ENCODE peak calls at places on chromosomes 13 and 19, in seven cellular contexts. E is kidney; Z is NCI-H2081 treated with DMSO at 0.1 percent for 48 hours; U is NCI-H1092 treated with DMSO at 0.1 percent for 48 hours; I is AG10803; V is CD4-positive, alpha-beta memory T cell; G is lung microvascular endothelial cell. Q is an unnamed sample.

GRCh38 chr13:74074723-74075122 is 59.5 kb downstream of the KLF12 start:
- DNase-seq in I (peak), Z (no peak), G (no peak), U (no peak), E (no peak), V (no peak), Q (no peak)

GRCh38 chr19:3276341-3276799 is 51.9 kb downstream of the CELF5 start:
- DNase-seq in Z (no peak), U (no peak), G (peak), E (peak), V (no peak), I (no peak), Q (no peak)

GRCh38 chr19:47523473-47523872 is 8.6 kb upstream of the NAPA start:
- DNase-seq in V (no peak), G (peak), U (peak), Z (no peak), E (no peak), I (no peak), Q (peak)

GRCh38 chr13:103303078-103303651 is 236.9 kb upstream of the SLC10A2 start:
- DNase-seq in Z (no peak), V (no peak), I (no peak), E (no peak), U (no peak), G (no peak), Q (no peak)

GRCh38 chr19:1825909-1826556 is 14.0 kb upstream of the ATP8B3 start:
- DNase-seq in G (peak), E (no peak), U (peak), V (peak), Z (no peak), I (peak), Q (peak)

GRCh38 chr13:42345367-42345766 is 73.4 kb downstream of the AKAP11 start:
- DNase-seq in I (no peak), G (no peak), U (no peak), Z (no peak), V (no peak), E (no peak), Q (no peak)

GRCh38 chr13:27211771-27212364 is 39.5 kb upstream of the RPL21 start:
- DNase-seq in I (peak), V (no peak), E (peak), U (no peak), G (no peak), Z (no peak), Q (no peak)

GRCh38 chr13:100274942-100275506 is 186.1 kb downstream of the PCCA start:
- DNase-seq in G (no peak), V (no peak), I (no peak), E (no peak), Z (no peak), U (no peak), Q (no peak)

GRCh38 chr19:35398570-35398969 is 27.7 kb downstream of the GPR42 start:
- DNase-seq in V (no peak), G (no peak), I (no peak), E (peak), U (no peak), Z (no peak), Q (no peak)

GRCh38 chr19:493391-494170 is 2.7 kb upstream of the MADCAM1 start:
- DNase-seq in E (no peak), V (no peak), I (no peak), U (no peak), G (no peak), Z (no peak), Q (no peak)

Q was measured in DMS79 treated with DMSO at 0.1 percent for 48 hours.